ENCODE peak calls at places on chromosomes 6 and 20, in four cellular contexts. I is left ventricle myocardium inferior, G is stomach, N is upper lobe of right lung. V is an unnamed sample. For H3K4me1, the result is how much of the 10 kb centered on the place peaks cover.

GRCh38 chr6:7052441-7052936 is 55.3 kb upstream of the RREB1 start:
- DNase-seq in I (peak), G (peak), N (peak), V (peak)

GRCh38 chr6:38612386-38612965 is 27.3 kb downstream of the BTBD9 start:
- DNase-seq in I (no peak), G (no peak), N (no peak), V (no peak)

GRCh38 chr20:5657190-5657872 is 92.9 kb upstream of the SHLD1 start:
- DNase-seq in I (peak), G (no peak), N (no peak), V (peak)

GRCh38 chr6:157023958-157024357 is 246.8 kb downstream of the ARID1B start:
- DNase-seq in I (no peak), G (no peak), N (no peak), V (no peak)

GRCh38 chr6:74289881-74290280 is 593.9 kb downstream of the CD109 start:
- DNase-seq in I (no peak), G (no peak), N (no peak), V (no peak)

GRCh38 chr20:10673176-10673830 is 496 bp downstream of the JAG1 start:
- DNase-seq in I (no peak), G (peak), N (peak), V (peak)

GRCh38 chr6:71902261-71902660 is 15.9 kb downstream of the RIMS1 start:
- DNase-seq in I (no peak), G (no peak), N (no peak), V (no peak)

GRCh38 chr20:35546127-35546526 is 4.2 kb downstream of the ERGIC3 start:
- DNase-seq in I (no peak), G (no peak), N (no peak), V (no peak)

GRCh38 chr20:63968928-63969760 is 586 bp downstream of the ZNF512B start:
- DNase-seq in I (peak), G (peak), N (peak), V (peak)

GRCh38 chr6:52392944-52393343 is 27.2 kb upstream of the EFHC1 start:
- DNase-seq in I (no peak), G (no peak), N (no peak), V (no peak)

GRCh38 chr6:19662911-19663310 is 174.3 kb upstream of the ID4 start:
- DNase-seq in I (no peak), G (no peak), N (no peak), V (no peak)

GRCh38 chr6:115947964-115948541 is 112.6 kb downstream of the FRK start:
- DNase-seq in I (no peak), G (peak), N (no peak), V (no peak)

GRCh38 chr20:17898548-17898994 is 70.0 kb downstream of the SNX5 start:
- DNase-seq in I (peak), G (peak), N (peak), V (peak)
- H3K4me1 ChIP-seq in I (under half), G (under half), N (under half), V (under half)

GRCh38 chr20:2302369-2302768 is 6.6 kb downstream of the TGM3 start:
- DNase-seq in I (no peak), G (no peak), N (no peak), V (no peak)
- TF ChIP-seq CTCF in I (no peak), G (no peak), N (peak), V (no peak)

GRCh38 chr6:146027586-146028249 is 1.1 kb upstream of the GRM1 start:
- DNase-seq in I (no peak), G (no peak), N (no peak), V (no peak)
- H3K4me3 ChIP-seq in I (no peak), G (no peak), N (no peak), V (no peak)

GRCh38 chr6:167787896-167788530 is 38.7 kb upstream of the AFDN start:
- DNase-seq in I (no peak), G (no peak), N (no peak), V (no peak)
- H3K4me1 ChIP-seq in I (under half), G (under half), N (under half), V (under half)

GRCh38 chr20:22617160-22617559 is 32.8 kb upstream of the FOXA2 start:
- DNase-seq in I (no peak), G (peak), N (peak), V (no peak)
- TF ChIP-seq CTCF in I (no peak), G (no peak), N (no peak), V (no peak)

DNA sequence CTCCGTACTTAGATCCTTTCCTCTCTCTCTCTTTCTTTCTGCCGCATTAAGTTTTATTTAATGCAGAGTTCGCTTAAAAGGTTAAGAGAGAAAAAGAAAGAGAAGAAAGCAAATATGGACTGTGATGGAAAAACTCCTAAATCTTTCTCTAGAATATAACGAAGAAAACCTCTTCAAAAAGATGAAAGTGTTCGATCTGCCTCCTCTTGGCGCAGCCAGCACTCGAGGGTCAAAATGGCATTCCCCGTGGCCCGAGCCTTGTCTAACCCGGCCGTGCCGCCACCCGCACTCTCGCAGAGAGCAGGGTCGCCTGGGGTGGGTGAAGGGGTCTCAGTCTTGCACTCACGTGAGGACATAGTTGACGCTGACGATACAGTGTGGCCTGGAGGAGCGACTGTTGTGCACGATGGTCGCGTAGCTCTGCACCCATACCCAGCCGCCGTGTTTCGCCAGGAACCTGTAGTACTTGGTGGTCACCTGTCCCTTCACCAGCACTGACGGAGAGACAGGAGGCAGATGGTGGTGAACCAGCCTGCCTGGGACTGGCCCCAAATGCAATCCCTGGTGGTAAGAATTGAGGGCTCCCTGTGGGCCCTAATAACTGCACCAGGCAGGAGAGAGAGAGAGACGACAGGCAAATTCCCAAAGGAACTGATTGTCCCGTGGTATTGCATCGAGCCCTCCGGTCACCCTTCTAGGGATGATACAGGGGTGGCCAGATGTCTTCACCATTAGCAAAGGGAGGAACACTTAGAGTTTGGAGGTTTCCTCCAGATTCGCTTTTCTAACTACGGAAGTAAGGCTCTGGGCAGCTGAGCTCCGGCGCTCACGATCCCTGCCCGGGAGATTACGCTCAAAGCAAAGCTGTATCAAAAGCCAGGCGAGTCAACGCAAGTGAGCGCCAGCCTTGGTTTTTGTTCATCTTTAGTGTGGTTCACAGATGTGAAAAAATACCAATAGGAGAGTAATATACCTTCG is 17.5 kb downstream of the SIM1 start:
- DNase-seq in I (no peak), G (no peak), N (no peak), V (no peak)
- H3K4me3 ChIP-seq in I (peak), G (peak), N (no peak), V (no peak)

GRCh38 chr6:108594640-108595039 is 33.9 kb downstream of the FOXO3 start:
- DNase-seq in I (no peak), G (peak), N (no peak), V (no peak)
- H3K4me1 ChIP-seq in I (half or more), G (half or more), N (half or more), V (half or more)

GRCh38 chr20:57509665-57510237 is 15.2 kb downstream of the CTCFL start:
- DNase-seq in I (no peak), G (peak), N (no peak), V (no peak)
- TF ChIP-seq CTCF in I (peak), G (no peak), N (peak), V (no peak)